ENCODE peak calls at places on chromosomes 7 and 10, in five cellular contexts. One of them, this sample, is unnamed. For H3K4me1, the result is how much of the 10 kb centered on the place peaks cover.

GRCh38 chr10:43892062-43892765 is 243.5 kb upstream of the ZNF32 start:
- DNase-seq in fibroblast of lung: peak
- DNase-seq in mucosa of descending colon: no peak
- DNase-seq in heart right ventricle: no peak
- DNase-seq in upper lobe of right lung: no peak
- DNase-seq in this sample: no peak

GRCh38 chr10:110411047-110411410 is 86.7 kb upstream of the DUSP5 start:
- DNase-seq in mucosa of descending colon: no peak
- DNase-seq in heart right ventricle: no peak
- DNase-seq in upper lobe of right lung: no peak
- DNase-seq in fibroblast of lung: peak
- DNase-seq in this sample: no peak

GRCh38 chr7:54864718-54865117 is 105.7 kb upstream of the SEC61G start:
- DNase-seq in mucosa of descending colon: no peak
- DNase-seq in upper lobe of right lung: no peak
- DNase-seq in heart right ventricle: no peak
- DNase-seq in fibroblast of lung: peak
- DNase-seq in this sample: no peak

GRCh38 chr7:107025449-107026103 is 18.9 kb upstream of the PRKAR2B start:
- DNase-seq in heart right ventricle: no peak
- DNase-seq in fibroblast of lung: peak
- DNase-seq in upper lobe of right lung: no peak
- DNase-seq in mucosa of descending colon: no peak
- DNase-seq in this sample: no peak

GRCh38 chr10:86368046-86368445 is 1.5 kb upstream of the GRID1 start:
- DNase-seq in heart right ventricle: no peak
- DNase-seq in upper lobe of right lung: peak
- DNase-seq in mucosa of descending colon: no peak
- DNase-seq in fibroblast of lung: no peak
- DNase-seq in this sample: peak

GRCh38 chr7:105975770-105976428 is 12.8 kb downstream of the CDHR3 start:
- DNase-seq in heart right ventricle: no peak
- DNase-seq in upper lobe of right lung: no peak
- DNase-seq in fibroblast of lung: no peak
- DNase-seq in mucosa of descending colon: no peak
- DNase-seq in this sample: no peak

GRCh38 chr10:43606323-43607198 is at the start of gene ZNF485:
- DNase-seq in upper lobe of right lung: peak
- DNase-seq in mucosa of descending colon: peak
- DNase-seq in fibroblast of lung: peak
- DNase-seq in heart right ventricle: peak
- DNase-seq in this sample: peak

GRCh38 chr10:103188853-103189252 is 4.2 kb downstream of the NT5C2 start:
- DNase-seq in upper lobe of right lung: no peak
- DNase-seq in heart right ventricle: no peak
- DNase-seq in fibroblast of lung: peak
- DNase-seq in mucosa of descending colon: no peak
- DNase-seq in this sample: no peak

GRCh38 chr7:2237109-2237602 is 4.4 kb upstream of the MAD1L1 start:
- DNase-seq in mucosa of descending colon: no peak
- DNase-seq in upper lobe of right lung: peak
- DNase-seq in fibroblast of lung: no peak
- DNase-seq in heart right ventricle: no peak
- DNase-seq in this sample: no peak

GRCh38 chr7:74013539-74014272 is 14.3 kb upstream of the ELN start:
- DNase-seq in fibroblast of lung: no peak
- DNase-seq in upper lobe of right lung: no peak
- DNase-seq in heart right ventricle: peak
- DNase-seq in mucosa of descending colon: no peak
- DNase-seq in this sample: peak

GRCh38 chr7:101814996-101815825 is 2.2 kb upstream of the CUX1 start:
- DNase-seq in mucosa of descending colon: peak
- DNase-seq in upper lobe of right lung: peak
- DNase-seq in heart right ventricle: peak
- DNase-seq in fibroblast of lung: peak
- DNase-seq in this sample: no peak

GRCh38 chr10:68154211-68154497 is 44.9 kb downstream of the MYPN start:
- DNase-seq in heart right ventricle: peak
- DNase-seq in mucosa of descending colon: no peak
- DNase-seq in fibroblast of lung: peak
- DNase-seq in upper lobe of right lung: no peak
- DNase-seq in this sample: no peak

DNA sequence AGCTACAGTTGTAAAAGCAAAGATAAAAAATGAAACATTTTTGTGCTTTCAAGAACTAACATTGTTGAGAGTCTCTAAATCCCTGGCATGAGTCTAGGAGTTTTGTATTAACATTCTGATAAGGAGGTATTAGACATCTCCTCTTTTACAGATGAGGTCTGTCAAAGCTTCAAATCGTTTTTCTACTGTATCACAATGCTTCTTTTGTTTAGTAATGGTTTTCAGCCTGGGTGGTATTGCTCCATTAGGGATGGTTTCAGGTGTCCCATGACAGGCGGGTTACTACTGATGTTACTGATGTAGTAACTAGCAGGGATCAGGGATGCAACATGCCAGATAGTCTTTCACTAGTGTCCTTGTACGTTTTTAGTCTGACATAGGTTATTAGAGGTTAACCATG is 27.4 kb downstream of the STAM start:
- DNase-seq in fibroblast of lung: peak
- DNase-seq in upper lobe of right lung: no peak
- DNase-seq in heart right ventricle: no peak
- DNase-seq in mucosa of descending colon: no peak
- DNase-seq in this sample: no peak
- H3K4me1 ChIP-seq in fibroblast of lung: under half
- H3K4me1 ChIP-seq in upper lobe of right lung: under half
- H3K4me1 ChIP-seq in heart right ventricle: half or more
- H3K4me1 ChIP-seq in mucosa of descending colon: under half
- H3K4me1 ChIP-seq in this sample: under half

DNA sequence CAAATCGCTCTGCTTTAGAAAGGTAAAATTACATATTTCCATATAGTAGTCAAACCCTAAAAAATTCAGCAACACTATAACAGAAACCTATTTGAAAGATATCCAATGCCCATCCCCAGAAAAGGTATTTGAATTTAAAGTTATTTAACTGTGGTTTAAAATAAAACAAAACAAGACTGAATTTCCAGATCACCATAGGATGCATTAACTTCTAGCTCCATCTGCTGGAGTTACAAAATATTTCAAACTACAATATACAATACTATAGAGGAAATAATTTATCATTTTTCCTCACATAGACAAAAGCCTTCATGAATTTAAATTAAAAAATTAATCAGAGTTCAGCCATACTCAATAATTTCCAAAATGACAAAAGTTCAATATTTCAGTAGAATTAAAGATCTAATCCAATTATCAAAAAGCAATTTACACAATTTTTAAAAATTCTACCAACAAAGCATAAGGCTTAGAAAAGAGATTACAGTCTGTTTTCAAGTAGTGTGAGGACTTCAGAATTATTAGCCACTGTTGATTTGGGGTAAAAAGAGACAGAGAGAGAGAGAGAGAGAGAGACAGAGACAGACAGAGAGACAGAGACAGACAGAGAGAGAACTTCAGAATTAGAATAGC is 75.9 kb downstream of the LMBR1 start:
- DNase-seq in fibroblast of lung: peak
- DNase-seq in upper lobe of right lung: no peak
- DNase-seq in heart right ventricle: no peak
- DNase-seq in mucosa of descending colon: no peak
- DNase-seq in this sample: no peak
- TF ChIP-seq CTCF in fibroblast of lung: no peak
- TF ChIP-seq CTCF in upper lobe of right lung: peak
- TF ChIP-seq CTCF in heart right ventricle: no peak
- TF ChIP-seq CTCF in mucosa of descending colon: peak
- TF ChIP-seq CTCF in this sample: peak

GRCh38 chr10:34719746-34720145 is 95.3 kb downstream of the PARD3 start:
- DNase-seq in upper lobe of right lung: no peak
- DNase-seq in heart right ventricle: no peak
- DNase-seq in fibroblast of lung: no peak
- DNase-seq in mucosa of descending colon: no peak
- DNase-seq in this sample: no peak
- H3K4me1 ChIP-seq in upper lobe of right lung: under half
- H3K4me1 ChIP-seq in heart right ventricle: under half
- H3K4me1 ChIP-seq in fibroblast of lung: under half
- H3K4me1 ChIP-seq in mucosa of descending colon: under half
- H3K4me1 ChIP-seq in this sample: under half

GRCh38 chr7:75646551-75647102 is 92.1 kb downstream of the HIP1 start:
- DNase-seq in heart right ventricle: no peak
- DNase-seq in fibroblast of lung: no peak
- DNase-seq in mucosa of descending colon: no peak
- DNase-seq in upper lobe of right lung: no peak
- DNase-seq in this sample: no peak
- TF ChIP-seq CTCF in heart right ventricle: no peak
- TF ChIP-seq CTCF in fibroblast of lung: no peak
- TF ChIP-seq CTCF in mucosa of descending colon: no peak
- TF ChIP-seq CTCF in upper lobe of right lung: no peak
- TF ChIP-seq CTCF in this sample: no peak

This sample was measured in ascending aorta.